ENCODE peak calls at places on chromosomes 12 and 14, in four cellular contexts. S is SK-N-SH, T is H1, E is GM12878. P is an unnamed sample.

GRCh38 chr14:99173086-99173485 is 98.9 kb downstream of the BCL11B start:
- DNase-seq in S (no peak), T (no peak), E (no peak), P (no peak)

GRCh38 chr12:116187158-116187511 is 90.4 kb downstream of the MED13L start:
- DNase-seq in S (no peak), T (no peak), E (no peak), P (no peak)

GRCh38 chr12:54337854-54338650 is 13.1 kb downstream of the COPZ1 start:
- DNase-seq in E (no peak), S (no peak), T (no peak), P (no peak)

GRCh38 chr14:54789166-54789565 is 113.5 kb downstream of the GCH1 start:
- DNase-seq in S (no peak), T (no peak), E (no peak), P (no peak)

GRCh38 chr14:101250948-101251811 is 310.1 kb upstream of the DIO3 start:
- DNase-seq in T (no peak), S (peak), E (no peak), P (no peak)

GRCh38 chr14:88823968-88824313 is 510 bp upstream of the TTC8 start:
- DNase-seq in T (no peak), S (no peak), E (no peak), P (no peak)

GRCh38 chr12:77830502-77830901 is at the start of gene NAV3:
- DNase-seq in T (no peak), S (no peak), E (no peak), P (no peak)

GRCh38 chr12:131054345-131055092 is 100.8 kb downstream of the ADGRD1 start:
- DNase-seq in T (no peak), S (no peak), E (no peak), P (no peak)

GRCh38 chr14:34063470-34064164 is 112.7 kb upstream of the EGLN3 start:
- DNase-seq in S (no peak), E (no peak), T (no peak), P (peak)

GRCh38 chr14:56760164-56760914 is 49.9 kb downstream of the OTX2 start:
- DNase-seq in T (no peak), E (no peak), S (no peak), P (no peak)

GRCh38 chr14:105497671-105498429 is 6.8 kb downstream of the TEDC1 start:
- DNase-seq in E (no peak), T (no peak), S (no peak), P (no peak)

GRCh38 chr12:3132636-3133409 is 55.6 kb downstream of the TSPAN9 start:
- DNase-seq in T (no peak), S (peak), E (no peak), P (no peak)

GRCh38 chr12:31325524-31325875 is 450 bp downstream of the SINHCAF start:
- DNase-seq in T (no peak), S (no peak), E (no peak), P (no peak)

GRCh38 chr12:53062011-53062961 is 12.4 kb downstream of the TNS2 start:
- DNase-seq in T (no peak), S (no peak), E (no peak), P (no peak)

GRCh38 chr12:53063708-53064612 is 14.1 kb downstream of the TNS2 start:
- DNase-seq in S (no peak), E (no peak), T (no peak), P (no peak)

GRCh38 chr12:53061404-53062010 is 11.6 kb downstream of the TNS2 start:
- DNase-seq in T (no peak), S (no peak), E (no peak), P (peak)

GRCh38 chr12:53064613-53065415 is 14.4 kb downstream of the SPRYD3 start:
- DNase-seq in T (no peak), E (no peak), S (no peak), P (no peak)

GRCh38 chr12:53062977-53063707 is 13.3 kb downstream of the TNS2 start:
- DNase-seq in E (no peak), S (peak), T (no peak), P (no peak)
- TF ChIP-seq TCF12 in E (no peak), S (no peak), T (no peak), P (no peak)

GRCh38 chr14:93092606-93093556 is 22.8 kb downstream of the ITPK1 start:
- DNase-seq in S (no peak), T (no peak), E (no peak), P (no peak)

GRCh38 chr14:93094121-93094918 is 21.4 kb downstream of the ITPK1 start:
- DNase-seq in S (no peak), E (no peak), T (no peak), P (no peak)

GRCh38 chr14:93089501-93090269 is 26.0 kb downstream of the ITPK1 start:
- DNase-seq in S (no peak), E (no peak), T (no peak), P (no peak)

GRCh38 chr14:93091666-93092065 is 24.1 kb downstream of the ITPK1 start:
- DNase-seq in T (no peak), S (no peak), E (no peak), P (no peak)

DNA sequence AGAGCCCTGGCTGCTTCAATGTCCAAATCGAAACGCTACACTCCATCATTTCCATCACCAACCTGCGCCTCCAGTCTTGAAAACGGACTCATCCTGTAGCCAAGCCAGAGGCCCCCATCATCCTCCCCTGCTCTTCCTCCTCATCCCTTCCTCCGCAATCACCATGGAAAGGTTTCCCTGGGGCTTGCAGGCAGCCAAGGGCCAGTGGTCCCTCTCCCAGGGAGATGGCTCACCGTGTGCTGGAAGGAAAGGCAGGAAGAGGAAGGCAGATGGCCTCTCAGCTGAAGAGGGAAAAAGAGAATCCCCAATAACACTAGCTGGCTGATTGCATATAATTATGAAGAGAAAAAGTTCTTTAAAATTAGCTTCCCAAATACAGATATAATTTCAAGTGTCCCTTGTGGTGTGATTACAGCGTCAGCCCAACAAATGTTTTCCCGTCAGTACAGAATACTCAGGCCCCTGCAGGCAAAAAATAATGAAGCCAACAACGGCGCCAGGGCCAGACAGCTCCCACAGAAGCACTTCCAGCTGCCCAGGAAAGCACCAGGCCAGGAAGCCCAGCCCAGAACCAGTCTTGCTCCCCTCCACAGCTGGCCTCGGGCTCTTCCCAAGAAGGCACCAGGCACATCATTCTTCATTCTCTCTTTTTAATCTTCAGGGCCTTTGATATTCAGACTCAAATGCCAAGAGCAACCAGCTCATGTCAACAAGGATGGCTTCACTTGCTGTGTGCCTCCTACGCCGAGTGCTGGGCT is 24.7 kb downstream of the ITPK1 start:
- DNase-seq in T (no peak), S (peak), E (no peak), P (no peak)
- TF ChIP-seq TCF12 in T (no peak), S (no peak), E (no peak), P (no peak)

DNA sequence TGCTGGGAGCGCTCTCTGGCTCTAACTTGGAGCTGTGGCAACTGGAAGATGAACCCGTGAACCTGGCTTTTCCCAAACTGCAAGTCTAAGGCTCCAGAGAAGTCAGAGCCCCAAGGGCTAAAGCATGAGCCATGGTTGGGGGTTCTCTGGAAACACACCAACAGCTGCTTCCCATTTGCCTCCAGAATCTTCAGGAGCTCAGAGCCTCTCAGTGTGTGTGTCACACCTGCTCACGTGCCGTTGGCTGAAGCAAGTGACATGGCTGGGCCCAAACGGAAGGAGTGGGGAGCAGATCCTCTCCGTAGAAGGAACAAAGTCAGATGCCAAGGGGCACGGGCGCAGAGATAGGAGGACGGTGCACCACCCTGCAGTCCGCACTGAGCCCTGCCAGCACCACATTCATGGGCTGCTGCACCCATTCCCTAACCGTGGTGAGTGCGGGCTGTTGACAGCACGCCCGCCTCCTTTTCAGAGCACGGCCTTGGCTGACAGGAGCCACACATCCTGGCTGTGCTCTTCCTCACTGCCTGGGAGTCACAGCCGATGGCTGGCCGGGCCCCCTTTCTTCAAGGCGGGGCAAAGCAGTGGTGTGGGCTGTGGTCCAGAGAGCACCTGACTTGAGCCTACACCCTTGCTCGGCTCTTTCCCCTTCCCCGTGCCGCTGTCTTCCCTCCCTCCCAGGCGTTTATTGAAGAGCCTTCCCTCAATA is 16.6 kb upstream of the TRAF3 start:
- DNase-seq in T (no peak), E (no peak), S (no peak), P (no peak)
- TF ChIP-seq TCF12 in T (no peak), E (no peak), S (no peak), P (no peak)

DNA sequence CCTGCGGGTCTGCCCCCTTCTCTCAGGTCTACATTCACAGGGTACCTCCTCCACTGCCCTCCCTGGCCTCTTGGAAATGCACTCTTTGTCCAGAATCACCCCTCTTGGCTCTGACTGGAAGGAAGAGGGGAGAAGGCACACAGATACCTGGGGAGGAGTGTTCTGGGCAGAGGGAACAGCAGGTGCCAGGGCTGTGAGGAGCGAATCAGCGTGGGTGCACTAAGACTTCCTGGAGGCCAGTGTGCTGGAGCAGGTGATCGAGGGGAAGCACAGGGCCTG is 8.3 kb upstream of the TRAF3 start:
- DNase-seq in S (no peak), T (no peak), E (no peak), P (no peak)
- TF ChIP-seq TCF12 in S (no peak), T (no peak), E (no peak), P (no peak)

GRCh38 chr12:103780992-103781391 is 60.0 kb downstream of the NT5DC3 start:
- DNase-seq in E (no peak), T (no peak), S (no peak), P (no peak)

GRCh38 chr12:103780093-103780440 is 61.0 kb downstream of the NT5DC3 start:
- DNase-seq in S (no peak), T (no peak), E (no peak), P (no peak)

GRCh38 chr12:103782399-103782798 is 58.6 kb downstream of the NT5DC3 start:
- DNase-seq in E (no peak), T (no peak), S (no peak), P (no peak)

GRCh38 chr12:103778781-103779180 is 62.3 kb downstream of the NT5DC3 start:
- DNase-seq in S (no peak), T (no peak), E (no peak), P (no peak)

DNA sequence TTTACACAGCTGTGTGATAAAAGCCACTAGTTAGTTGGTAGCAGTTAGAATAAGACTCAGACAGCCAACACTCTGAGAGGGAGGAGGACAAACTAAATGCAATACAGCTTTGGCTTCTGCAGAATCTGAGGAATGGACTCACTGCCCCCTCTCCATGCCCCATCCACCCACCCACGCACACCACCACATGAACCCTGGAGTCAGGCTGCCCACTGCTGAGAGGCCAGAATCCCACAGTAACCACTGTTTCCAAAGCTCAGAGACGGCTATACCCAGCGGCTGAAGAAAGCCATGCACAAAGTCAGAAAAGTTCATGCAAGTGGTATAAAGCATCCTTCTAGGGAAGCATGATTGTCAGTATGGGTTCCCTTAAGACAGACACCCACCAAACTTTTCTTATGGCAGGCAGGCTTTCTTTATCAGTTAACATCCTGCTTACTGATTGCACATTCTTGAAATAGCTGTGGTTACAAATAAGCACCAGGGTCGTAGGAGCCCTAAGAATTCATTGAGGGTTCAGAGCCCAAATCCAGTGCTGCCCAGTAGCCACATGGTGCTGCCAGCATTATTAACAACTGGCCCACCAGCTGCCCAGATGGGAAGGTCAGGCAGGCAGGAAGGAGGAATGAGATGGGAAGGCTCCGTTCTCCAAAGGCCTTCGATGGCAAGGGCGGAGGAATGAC is 61.5 kb downstream of the NT5DC3 start:
- DNase-seq in E (no peak), T (no peak), S (no peak), P (no peak)
- TF ChIP-seq TCF12 in E (no peak), T (no peak), S (no peak), P (no peak)

P was measured in HepG2.